ENCODE peak calls at places on chromosomes 3 and 15, in ten cellular contexts. E is hepatocyte, B is BE2C, O is DND-41, D is tibial artery, X is colonic mucosa, A is K562, Z is aorta, R is mucosa of descending colon, C is iPS DF 6.9. V is an unnamed sample.

GRCh38 chr3:51929420-51930003 is 12.2 kb downstream of the RRP9 start:
- DNase-seq in E (no peak), Z (no peak), O (no peak), D (no peak), B (no peak), X (no peak), R (no peak), A (peak; percentile 37), C (no peak), V (no peak)

GRCh38 chr3:171978390-171978789 is 61.0 kb upstream of the FNDC3B start:
- DNase-seq in Z (no peak), O (no peak), D (no peak), X (no peak), C (no peak), R (no peak), B (no peak), A (no peak), E (no peak), V (no peak)

GRCh38 chr15:95286911-95287769 is 1043.4 kb upstream of the NR2F2 start:
- DNase-seq in Z (no peak), R (no peak), B (no peak), C (no peak), X (no peak), E (no peak), O (no peak), A (no peak), D (no peak), V (no peak)

GRCh38 chr3:164190566-164190965 is 887.7 kb downstream of the SI start:
- DNase-seq in R (no peak), O (no peak), D (no peak), C (no peak), B (no peak), A (no peak), X (no peak), E (no peak), Z (no peak), V (no peak)

GRCh38 chr3:144112437-144112836 is 140.8 kb downstream of the DIPK2A start:
- DNase-seq in B (no peak), R (no peak), X (no peak), O (no peak), A (no peak), Z (no peak), C (no peak), E (no peak), D (no peak), V (no peak)

GRCh38 chr15:83514584-83514983 is 67.4 kb downstream of the SH3GL3 start:
- DNase-seq in C (no peak), O (no peak), B (no peak), D (no peak), X (no peak), A (no peak), E (no peak), R (no peak), Z (no peak), V (no peak)

GRCh38 chr3:56468184-56469106 is at the start of gene ERC2:
- DNase-seq in Z (peak; percentile 50), E (peak; percentile 82), D (no peak), A (peak; percentile 5), X (peak; percentile 52), O (no peak), R (no peak), C (peak; percentile 58), B (peak; percentile 50), V (peak; percentile 83)

GRCh38 chr3:123759311-123759710 is 124.8 kb downstream of the MYLK start:
- DNase-seq in X (peak; percentile 12), Z (peak; percentile 71), A (no peak), O (no peak), D (no peak), B (no peak), E (no peak), C (no peak), R (no peak), V (no peak)

GRCh38 chr3:113070226-113071220 is 79.7 kb downstream of the GTPBP8 start:
- DNase-seq in B (no peak), X (no peak), O (no peak), Z (no peak), A (no peak), E (peak; percentile 23), R (no peak), D (no peak), C (no peak), V (no peak)

GRCh38 chr15:48467801-48468200 is 136.6 kb downstream of the DUT start:
- DNase-seq in O (no peak), C (no peak), B (no peak), E (no peak), D (no peak), R (no peak), X (no peak), Z (no peak), A (no peak), V (no peak)

DNA sequence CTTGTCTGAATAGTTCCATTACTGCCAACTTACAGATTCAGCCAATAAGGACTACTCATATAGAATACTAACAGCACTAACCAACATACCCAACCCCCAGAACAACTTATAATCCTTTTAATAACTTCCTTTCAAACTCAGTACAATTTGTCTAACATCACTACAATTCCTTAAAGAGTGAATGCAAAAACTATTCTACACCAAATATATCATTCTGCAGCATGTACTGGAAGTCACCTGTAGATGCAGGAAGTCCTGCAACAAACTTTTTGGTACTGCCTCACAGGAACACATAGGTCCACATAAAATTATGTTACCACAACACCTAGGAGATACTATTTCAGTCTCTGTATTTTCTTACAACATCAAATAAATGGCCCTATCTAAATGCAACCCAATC is 2.1 kb downstream of the CCNL1 start:
- DNase-seq in A (no peak), X (no peak), D (no peak), C (no peak), B (no peak), E (no peak), O (no peak), R (no peak), Z (no peak), V (no peak)
- H3K36me3 ChIP-seq in A (peaks cover 64% of the 10 kb centered on the region), X (peaks cover 8% of the 10 kb centered on the region), D (peaks cover 47% of the 10 kb centered on the region), C (peaks cover 12% of the 10 kb centered on the region), B (peaks cover 70% of the 10 kb centered on the region), E (no peaks in the 10 kb centered on the region), O (peaks cover 64% of the 10 kb centered on the region), R (no peaks in the 10 kb centered on the region), Z (no peaks in the 10 kb centered on the region), V (peaks cover 44% of the 10 kb centered on the region)

GRCh38 chr15:43526261-43526930 is 9.0 kb downstream of the MAP1A start:
- DNase-seq in O (no peak), R (no peak), D (no peak), B (no peak), X (no peak), C (no peak), E (no peak), A (no peak), Z (no peak), V (no peak)
- H3K36me3 ChIP-seq in O (peaks cover 92% of the 10 kb centered on the region), R (no peaks in the 10 kb centered on the region), D (peaks cover 49% of the 10 kb centered on the region), B (peaks cover 62% of the 10 kb centered on the region), X (no peaks in the 10 kb centered on the region), C (no peaks in the 10 kb centered on the region), E (no peaks in the 10 kb centered on the region), A (peaks cover 51% of the 10 kb centered on the region), Z (peaks cover 12% of the 10 kb centered on the region), V (no peaks in the 10 kb centered on the region)

GRCh38 chr3:119230745-119231144 is 9.9 kb downstream of the B4GALT4 start:
- DNase-seq in E (no peak), Z (no peak), B (no peak), O (no peak), X (no peak), D (no peak), R (no peak), C (no peak), A (no peak), V (no peak)
- H3K36me3 ChIP-seq in E (peaks cover 5% of the 10 kb centered on the region), Z (peaks cover 7% of the 10 kb centered on the region), B (no peaks in the 10 kb centered on the region), O (peaks cover 64% of the 10 kb centered on the region), X (peaks cover 4% of the 10 kb centered on the region), D (peaks cover 67% of the 10 kb centered on the region), R (no peaks in the 10 kb centered on the region), C (peaks cover 24% of the 10 kb centered on the region), A (peaks cover 57% of the 10 kb centered on the region), V (peaks cover 30% of the 10 kb centered on the region)

GRCh38 chr3:128619146-128619890 is 31.3 kb downstream of the RPN1 start:
- DNase-seq in E (no peak), R (no peak), A (no peak), Z (no peak), O (no peak), D (no peak), B (no peak), C (no peak), X (no peak), V (no peak)
- H3K36me3 ChIP-seq in E (no peaks in the 10 kb centered on the region), R (peaks cover 5% of the 10 kb centered on the region), A (peaks cover 87% of the 10 kb centered on the region), Z (peaks cover 2% of the 10 kb centered on the region), O (peaks cover 60% of the 10 kb centered on the region), D (peaks cover 48% of the 10 kb centered on the region), B (peaks cover 52% of the 10 kb centered on the region), C (peaks cover 16% of the 10 kb centered on the region), X (peaks cover 14% of the 10 kb centered on the region), V (peaks cover 39% of the 10 kb centered on the region)

GRCh38 chr3:186549497-186549896 is 5.3 kb upstream of the CRYGS start:
- DNase-seq in O (no peak), A (no peak), B (no peak), D (no peak), E (no peak), X (no peak), R (no peak), Z (no peak), C (no peak), V (no peak)

GRCh38 chr3:186551387-186551786 is 7.2 kb upstream of the CRYGS start:
- DNase-seq in O (no peak), Z (no peak), D (no peak), B (no peak), X (no peak), A (no peak), E (no peak), R (no peak), C (no peak), V (no peak)

GRCh38 chr3:186552408-186553031 is 8.3 kb upstream of the CRYGS start:
- DNase-seq in B (no peak), C (no peak), D (no peak), R (no peak), E (no peak), A (no peak), O (no peak), Z (no peak), X (no peak), V (no peak)
- H3K36me3 ChIP-seq in B (peaks cover 49% of the 10 kb centered on the region), C (peaks cover 3% of the 10 kb centered on the region), D (peaks cover 73% of the 10 kb centered on the region), R (no peaks in the 10 kb centered on the region), E (no peaks in the 10 kb centered on the region), A (peaks cover 80% of the 10 kb centered on the region), O (peaks cover 85% of the 10 kb centered on the region), Z (peaks cover 8% of the 10 kb centered on the region), X (no peaks in the 10 kb centered on the region), V (peaks cover 19% of the 10 kb centered on the region)

GRCh38 chr3:193736616-193737015 is 143.6 kb downstream of the OPA1 start:
- DNase-seq in E (no peak), C (no peak), Z (no peak), O (no peak), R (no peak), A (no peak), X (no peak), D (no peak), B (no peak), V (no peak)
- H3K36me3 ChIP-seq in E (no peaks in the 10 kb centered on the region), C (no peaks in the 10 kb centered on the region), Z (no peaks in the 10 kb centered on the region), O (no peaks in the 10 kb centered on the region), R (no peaks in the 10 kb centered on the region), A (no peaks in the 10 kb centered on the region), X (no peaks in the 10 kb centered on the region), D (no peaks in the 10 kb centered on the region), B (no peaks in the 10 kb centered on the region), V (no peaks in the 10 kb centered on the region)

V was measured in kidney.